ENCODE peak calls at places on chromosomes 11 and 22, in eight cellular contexts. C is kidney; M is activated naive CD4-positive, alpha-beta T cell; I is CD8-positive, alpha-beta T cell; T is NCI-H1105; H is T-cell; D is amygdala; N is lower leg skin. R is an unnamed sample.

GRCh38 chr11:16028406-16028805 is 327.9 kb downstream of the SOX6 start:
- DNase-seq in C (no peak), M (no peak), I (no peak), T (no peak), H (no peak), D (no peak), N (no peak), R (no peak)

GRCh38 chr22:47092896-47093311 is 330.5 kb downstream of the TBC1D22A start:
- DNase-seq in C (no peak), M (no peak), I (no peak), T (no peak), H (no peak), D (no peak), N (no peak), R (no peak)

GRCh38 chr11:102026975-102027374 is 20.3 kb upstream of the CFAP300 start:
- DNase-seq in C (no peak), M (no peak), I (no peak), T (no peak), H (no peak), D (no peak), N (no peak), R (no peak)

GRCh38 chr22:48167238-48167637 is 1404.8 kb downstream of the TBC1D22A start:
- DNase-seq in C (no peak), M (no peak), I (no peak), T (no peak), H (no peak), D (no peak), N (no peak), R (no peak)

GRCh38 chr11:19524171-19524671 is 188.4 kb upstream of the NAV2 start:
- DNase-seq in C (peak; percentile 77), M (no peak), I (no peak), T (no peak), H (no peak), D (peak; percentile 43), N (no peak), R (no peak)

GRCh38 chr22:48968201-48968959 is 859.3 kb downstream of the BRD1 start:
- DNase-seq in C (no peak), M (peak; percentile 16), I (no peak), T (peak; percentile 44), H (no peak), D (no peak), N (peak; percentile 6), R (peak; percentile 71)

GRCh38 chr11:3796346-3796745 is 1.0 kb downstream of the NUP98 start:
- DNase-seq in C (no peak), M (no peak), I (no peak), T (no peak), H (no peak), D (no peak), N (no peak), R (no peak)

GRCh38 chr11:132186699-132187098 is 816.3 kb downstream of the NTM start:
- DNase-seq in C (no peak), M (no peak), I (no peak), T (no peak), H (no peak), D (no peak), N (no peak), R (no peak)

GRCh38 chr22:17268501-17269223 is 49.4 kb upstream of the ADA2 start:
- DNase-seq in C (peak; percentile 45), M (no peak), I (no peak), T (no peak), H (no peak), D (no peak), N (no peak), R (no peak)

GRCh38 chr11:73312806-73313403 is 4.8 kb downstream of the ARHGEF17 start:
- DNase-seq in C (no peak), M (no peak), I (no peak), T (no peak), H (no peak), D (no peak), N (no peak), R (no peak)

GRCh38 chr11:134557571-134558257 is 145.7 kb upstream of the B3GAT1 start:
- DNase-seq in C (no peak), M (no peak), I (no peak), T (no peak), H (no peak), D (no peak), N (no peak), R (no peak)

GRCh38 chr11:64306876-64307622 is 1.7 kb downstream of the ESRRA start:
- DNase-seq in C (peak; percentile 79), M (no peak), I (no peak), T (no peak), H (no peak), D (no peak), N (no peak), R (no peak)

GRCh38 chr22:46081831-46082210 is 68.5 kb upstream of the PPARA start:
- DNase-seq in C (peak; percentile 50), M (no peak), I (no peak), T (no peak), H (no peak), D (no peak), N (no peak), R (no peak)

GRCh38 chr22:37545703-37546435 is 14.4 kb upstream of the CDC42EP1 start:
- DNase-seq in C (peak; percentile 98), M (no peak), I (no peak), T (no peak), H (no peak), D (no peak), N (peak; percentile 87), R (no peak)